ENCODE peak calls at places on chromosomes 2 and 18, in eight cellular contexts. G is stimulated activated CD4-positive, alpha-beta T cell treated with anti-CD3 and anti-CD28 coated beads, Interleukin-2, amount 100 ng/mL, for 48 hours; C is effector memory CD8-positive, alpha-beta T cell; P is fibroblast of the conjunctiva; U is activated T-helper 1 cell treated with Interleukin-2 at 50 U/mL for 16 hours; L is kidney epithelial cell; T is WERI-Rb-1; I is breast epithelium. X is an unnamed sample.

GRCh38 chr2:237091779-237092436 is 6.2 kb downstream of the COPS8 start:
- DNase-seq in G (no peak), C (no peak), P (peak; percentile 85), U (no peak), L (no peak), T (no peak), I (no peak), X (no peak)

GRCh38 chr2:168801961-168802824 is at the start of gene NOSTRIN:
- DNase-seq in G (no peak), C (no peak), P (no peak), U (no peak), L (no peak), T (no peak), I (peak; percentile 19), X (no peak)

GRCh38 chr18:33951031-33951430 is 273.7 kb downstream of the NOL4 start:
- DNase-seq in G (no peak), C (no peak), P (no peak), U (no peak), L (no peak), T (no peak), I (no peak), X (no peak)

GRCh38 chr18:9869713-9870430 is 15.9 kb upstream of the TXNDC2 start:
- DNase-seq in G (no peak), C (no peak), P (peak; percentile 73), U (no peak), L (no peak), T (no peak), I (no peak), X (no peak)

GRCh38 chr18:63725682-63726480 is 23.1 kb downstream of the SERPINB11 start:
- DNase-seq in G (no peak), C (no peak), P (no peak), U (no peak), L (no peak), T (no peak), I (no peak), X (no peak)

GRCh38 chr2:98539056-98539735 is 69.1 kb downstream of the COA5 start:
- DNase-seq in G (no peak), C (no peak), P (no peak), U (no peak), L (no peak), T (no peak), I (no peak), X (no peak)

GRCh38 chr2:99088017-99088416 is 53.5 kb upstream of the C2orf15 start:
- DNase-seq in G (no peak), C (no peak), P (no peak), U (no peak), L (no peak), T (no peak), I (no peak), X (no peak)

GRCh38 chr2:43251171-43251731 is 24.8 kb upstream of the ZFP36L2 start:
- DNase-seq in G (no peak), C (no peak), P (peak; percentile 73), U (no peak), L (no peak), T (no peak), I (peak; percentile 44), X (no peak)

GRCh38 chr2:239813261-239814135 is 211.6 kb downstream of the NDUFA10 start:
- DNase-seq in G (no peak), C (no peak), P (no peak), U (no peak), L (no peak), T (no peak), I (no peak), X (no peak)

GRCh38 chr2:159137511-159138101 is 148.9 kb downstream of the WDSUB1 start:
- DNase-seq in G (no peak), C (no peak), P (no peak), U (no peak), L (no peak), T (no peak), I (no peak), X (no peak)

GRCh38 chr2:235639885-235640284 is 146.0 kb downstream of the AGAP1 start:
- DNase-seq in G (no peak), C (peak; percentile 13), P (no peak), U (no peak), L (no peak), T (no peak), I (no peak), X (no peak)

GRCh38 chr18:49764032-49764431 is 49.3 kb downstream of the ACAA2 start:
- DNase-seq in G (no peak), C (no peak), P (no peak), U (no peak), L (no peak), T (no peak), I (no peak), X (no peak)

GRCh38 chr2:200778038-200778437 is 33.7 kb upstream of the BZW1 start:
- DNase-seq in G (no peak), C (no peak), P (no peak), U (no peak), L (no peak), T (no peak), I (no peak), X (no peak)

GRCh38 chr2:34229998-34230397 is 630.9 kb upstream of the FAM98A start:
- DNase-seq in G (no peak), C (no peak), P (no peak), U (no peak), L (peak; percentile 10), T (peak; percentile 17), I (no peak), X (no peak)

GRCh38 chr2:102224824-102225739 is 38.3 kb downstream of the IL1RL2 start:
- DNase-seq in G (no peak), C (no peak), P (no peak), U (no peak), L (no peak), T (no peak), I (no peak), X (peak; percentile 63)

GRCh38 chr2:109438146-109438545 is 175.6 kb downstream of the SEPTIN10 start:
- DNase-seq in G (no peak), C (no peak), P (no peak), U (no peak), L (no peak), T (no peak), I (no peak), X (no peak)

GRCh38 chr2:36707050-36707449 is 10.5 kb downstream of the VIT start:
- DNase-seq in G (no peak), C (no peak), P (no peak), U (no peak), L (no peak), T (no peak), I (no peak), X (no peak)

GRCh38 chr2:239087041-239087710 is 239.3 kb downstream of the TWIST2 start:
- DNase-seq in G (no peak), C (no peak), P (no peak), U (no peak), L (no peak), T (no peak), I (no peak), X (no peak)

GRCh38 chr2:38806001-38806400 is 28.0 kb downstream of the GEMIN6 start:
- DNase-seq in G (no peak), C (no peak), P (no peak), U (no peak), L (no peak), T (no peak), I (no peak), X (no peak)

GRCh38 chr2:103615706-103616105 is 853.9 kb downstream of the TMEM182 start:
- DNase-seq in G (no peak), C (no peak), P (no peak), U (no peak), L (no peak), T (no peak), I (no peak), X (no peak)

GRCh38 chr2:19543271-19544019 is 185.0 kb upstream of the OSR1 start:
- DNase-seq in G (no peak), C (no peak), P (no peak), U (no peak), L (no peak), T (no peak), I (no peak), X (no peak)

GRCh38 chr2:109230980-109231420 is 102.0 kb downstream of the SH3RF3 start:
- DNase-seq in G (no peak), C (no peak), P (no peak), U (no peak), L (no peak), T (peak; percentile 88), I (no peak), X (no peak)

GRCh38 chr2:153214349-153214748 is 264.2 kb downstream of the RPRM start:
- DNase-seq in G (no peak), C (no peak), P (no peak), U (no peak), L (no peak), T (no peak), I (no peak), X (no peak)

GRCh38 chr2:97011977-97012569 is 25.7 kb upstream of the FAM178B start:
- DNase-seq in G (no peak), C (peak; percentile 9), P (peak; percentile 60), U (no peak), L (peak; percentile 32), T (peak; percentile 17), I (no peak), X (peak; percentile 44)

GRCh38 chr2:188659656-188660406 is 314.3 kb upstream of the COL3A1 start:
- DNase-seq in G (no peak), C (no peak), P (no peak), U (no peak), L (no peak), T (no peak), I (no peak), X (no peak)

X was measured in GDM1.